ENCODE peak calls at places on chromosomes 2 and 18, in ten cellular contexts. U is prostate gland, F is IMR-90, I is H54, O is ovary, Q is uterus, V is Peyer's patch, M is HCT116, H is H1, A is endothelial cell of umbilical vein. R is an unnamed sample.

GRCh38 chr2:60998628-60999545 is 18.6 kb upstream of the PEX13 start:
- DNase-seq in V (no peak), O (no peak), F (peak; percentile 62), I (peak; percentile 20), M (no peak), Q (no peak), U (no peak), H (no peak), A (peak; percentile 70), R (peak; percentile 19)

GRCh38 chr18:48635806-48636205 is 97.0 kb downstream of the CTIF start:
- DNase-seq in H (no peak), V (no peak), U (no peak), F (no peak), O (no peak), Q (no peak), I (no peak), A (no peak), M (no peak), R (no peak)

GRCh38 chr18:32353257-32353656 is 117.4 kb downstream of the GAREM1 start:
- DNase-seq in U (no peak), V (no peak), M (no peak), H (no peak), A (no peak), Q (no peak), F (no peak), I (no peak), O (no peak), R (no peak)

GRCh38 chr18:78927156-78927555 is 52.5 kb upstream of the SALL3 start:
- DNase-seq in O (no peak), U (no peak), M (no peak), H (no peak), F (no peak), I (no peak), Q (no peak), V (no peak), A (no peak), R (no peak)

GRCh38 chr2:18151237-18151636 is 272.8 kb downstream of the KCNS3 start:
- DNase-seq in O (no peak), I (no peak), V (no peak), Q (no peak), U (no peak), H (no peak), M (no peak), F (no peak), A (no peak), R (no peak)

GRCh38 chr18:58842978-58843661 is 21.6 kb upstream of the ZNF532 start:
- DNase-seq in U (no peak), O (no peak), I (no peak), H (no peak), Q (no peak), M (no peak), V (no peak), A (no peak), F (no peak), R (no peak)

GRCh38 chr2:714005-714741 is 37.0 kb upstream of the TMEM18 start:
- DNase-seq in H (peak; percentile 77), F (peak; percentile 54), Q (peak; percentile 61), U (peak; percentile 39), I (peak; percentile 36), O (no peak), A (peak; percentile 8), V (peak; percentile 79), M (peak; percentile 46), R (peak; percentile 45)

GRCh38 chr18:6210349-6211173 is 204.2 kb downstream of the L3MBTL4 start:
- DNase-seq in V (no peak), U (no peak), H (no peak), I (no peak), M (no peak), Q (no peak), O (no peak), A (no peak), F (no peak), R (no peak)

GRCh38 chr2:240149943-240150784 is 9.7 kb upstream of the OTOS start:
- DNase-seq in U (no peak), F (peak; percentile 22), I (peak; percentile 73), Q (no peak), M (peak; percentile 33), O (no peak), A (peak; percentile 22), H (peak; percentile 87), V (no peak), R (peak; percentile 72)

GRCh38 chr18:68150976-68151375 is 563.9 kb downstream of the TMX3 start:
- DNase-seq in M (no peak), U (no peak), O (no peak), V (no peak), Q (no peak), F (no peak), A (no peak), I (no peak), H (no peak), R (no peak)

GRCh38 chr18:31667185-31667584 is 17.2 kb downstream of the B4GALT6 start:
- DNase-seq in H (no peak), F (peak; percentile 17), V (no peak), O (no peak), U (no peak), A (no peak), M (no peak), I (no peak), Q (no peak), R (no peak)

GRCh38 chr2:149552830-149553229 is 34.7 kb downstream of the MMADHC start:
- DNase-seq in U (no peak), V (no peak), Q (no peak), O (no peak), H (no peak), A (no peak), M (no peak), I (no peak), F (no peak), R (no peak)

GRCh38 chr2:214902273-214902672 is 92.8 kb upstream of the BARD1 start:
- DNase-seq in Q (no peak), I (no peak), F (no peak), A (no peak), V (no peak), M (no peak), H (no peak), U (no peak), O (no peak), R (no peak)

GRCh38 chr2:29817846-29818680 is 103.3 kb downstream of the ALK start:
- DNase-seq in M (no peak), H (no peak), I (no peak), U (no peak), O (peak; percentile 18), V (no peak), F (no peak), A (no peak), Q (no peak), R (no peak)

GRCh38 chr2:24739355-24740025 is 53.7 kb downstream of the PTRHD1 start:
- DNase-seq in V (no peak), M (no peak), A (no peak), F (no peak), U (no peak), I (no peak), Q (no peak), O (no peak), H (no peak), R (no peak)

GRCh38 chr2:73265298-73266060 is 18.8 kb downstream of the FBXO41 start:
- DNase-seq in I (no peak), Q (no peak), F (no peak), M (no peak), V (no peak), U (no peak), A (no peak), O (no peak), H (no peak), R (no peak)

GRCh38 chr2:66689456-66690051 is 254.6 kb downstream of the MEIS1 start:
- DNase-seq in F (no peak), H (no peak), O (no peak), I (no peak), U (no peak), V (no peak), A (no peak), Q (no peak), M (no peak), R (no peak)

GRCh38 chr18:44759925-44760342 is 79.2 kb downstream of the SETBP1 start:
- DNase-seq in I (no peak), H (no peak), U (no peak), Q (no peak), V (no peak), F (no peak), M (no peak), O (no peak), A (no peak), R (no peak)
- TF ChIP-seq POLR2A in I (no peak), H (no peak), U (no peak), Q (no peak), V (no peak), F (no peak), M (no peak), O (no peak), A (no peak), R (peak; percentile 36)

GRCh38 chr18:49813321-49814146 is at the start of gene ACAA2:
- DNase-seq in V (peak; percentile 94), A (peak; percentile 83), Q (peak; percentile 85), M (peak; percentile 50), H (peak; percentile 90), U (peak; percentile 81), I (peak; percentile 67), F (peak; percentile 83), O (peak; percentile 96), R (peak; percentile 50)
- TF ChIP-seq POLR2A in V (peak; percentile 73), A (peak; percentile 93), Q (peak; percentile 82), M (peak; percentile 66), H (peak; percentile 77), U (peak; percentile 66), I (peak; percentile 55), F (peak; percentile 62), O (peak; percentile 66), R (peak; percentile 67)

GRCh38 chr2:237674731-237675276 is 47.4 kb downstream of the LRRFIP1 start:
- DNase-seq in U (peak; percentile 86), F (peak; percentile 75), I (peak; percentile 74), O (peak; percentile 77), M (no peak), H (peak; percentile 76), V (peak; percentile 94), A (peak; percentile 96), Q (peak; percentile 89), R (peak; percentile 61)
- TF ChIP-seq POLR2A in U (peak; percentile 40), F (no peak), I (peak; percentile 3), O (peak; percentile 18), M (no peak), H (no peak), V (no peak), A (peak; percentile 45), Q (peak; percentile 37), R (no peak)

GRCh38 chr2:221573430-221574230 is 1.5 kb upstream of the EPHA4 start:
- DNase-seq in U (peak; percentile 83), Q (peak; percentile 80), M (peak; percentile 22), V (peak; percentile 91), O (peak; percentile 93), I (peak; percentile 77), A (peak; percentile 82), H (peak; percentile 98), F (peak; percentile 67), R (peak; percentile 69)

GRCh38 chr2:221571108-221571390 is 1.1 kb downstream of the EPHA4 start:
- DNase-seq in U (no peak), F (peak; percentile 17), H (no peak), I (peak; percentile 15), V (no peak), M (no peak), Q (no peak), O (peak; percentile 29), A (peak; percentile 27), R (no peak)

GRCh38 chr2:221571391-221572179 is 519 bp downstream of the EPHA4 start:
- DNase-seq in U (peak; percentile 15), I (peak; percentile 30), A (peak; percentile 47), M (no peak), V (peak; percentile 60), O (peak; percentile 45), Q (peak; percentile 24), F (peak; percentile 37), H (peak; percentile 73), R (peak; percentile 25)

GRCh38 chr2:221572821-221573429 is 821 bp upstream of the EPHA4 start:
- DNase-seq in I (peak; percentile 24), Q (peak; percentile 36), F (peak; percentile 47), U (peak; percentile 35), A (peak; percentile 71), O (peak; percentile 72), H (peak; percentile 66), V (peak; percentile 63), M (no peak), R (peak; percentile 31)

GRCh38 chr2:221572180-221572820 is at the start of gene EPHA4:
- DNase-seq in Q (peak; percentile 88), H (peak; percentile 87), A (peak; percentile 94), O (peak; percentile 96), U (peak; percentile 90), V (peak; percentile 92), I (peak; percentile 71), M (peak; percentile 45), F (peak; percentile 88), R (peak; percentile 82)
- TF ChIP-seq POLR2A in Q (peak; percentile 75), H (no peak), A (peak; percentile 90), O (peak; percentile 66), U (peak; percentile 70), V (no peak), I (peak; percentile 86), M (no peak), F (peak; percentile 98), R (no peak)

R was measured in GM12892.